ENCODE peak calls at places on chromosomes 16 and 17, in four cellular contexts. X is cardiac fibroblast, E is brain microvascular endothelial cell, B is DND-41. U is an unnamed sample.

GRCh38 chr17:38590988-38591758 is 14.6 kb downstream of the SRCIN1 start:
- DNase-seq in X (no peak), E (no peak), B (peak), U (no peak)

GRCh38 chr17:50114849-50115357 is 15.1 kb downstream of the SAMD14 start:
- DNase-seq in X (peak), E (peak), B (peak), U (peak)

GRCh38 chr16:804193-805048 is 3.9 kb upstream of the GNG13 start:
- DNase-seq in X (no peak), E (no peak), B (no peak), U (no peak)

GRCh38 chr17:70629902-70630301 is 460.6 kb downstream of the KCNJ2 start:
- DNase-seq in X (peak), E (no peak), B (no peak), U (peak)

GRCh38 chr16:27838536-27839175 is 224.9 kb downstream of the GSG1L start:
- DNase-seq in X (no peak), E (no peak), B (no peak), U (no peak)

GRCh38 chr16:27441276-27441675 is 39.3 kb downstream of the IL21R start:
- DNase-seq in X (no peak), E (no peak), B (no peak), U (no peak)

GRCh38 chr16:20906225-20906870 is 5.8 kb downstream of the LYRM1 start:
- DNase-seq in X (peak), E (peak), B (no peak), U (peak)

GRCh38 chr17:27882162-27882840 is 10.9 kb downstream of the LYRM9 start:
- DNase-seq in X (no peak), E (no peak), B (no peak), U (no peak)

GRCh38 chr17:60315650-60316049 is 76.3 kb downstream of the USP32 start:
- DNase-seq in X (no peak), E (no peak), B (no peak), U (peak)

GRCh38 chr16:57039148-57039812 is 49.9 kb downstream of the NLRC5 start:
- DNase-seq in X (peak), E (peak), B (peak), U (peak)

GRCh38 chr16:58614212-58614611 is 15.4 kb downstream of the CNOT1 start:
- DNase-seq in X (peak), E (peak), B (no peak), U (peak)

GRCh38 chr16:87297918-87298631 is 19.1 kb downstream of the C16orf95 start:
- DNase-seq in X (peak), E (no peak), B (peak), U (peak)

GRCh38 chr17:13462673-13463124 is 139.0 kb downstream of the HS3ST3A1 start:
- DNase-seq in X (no peak), E (no peak), B (no peak), U (no peak)

GRCh38 chr17:18257268-18257681 is 1.3 kb downstream of the FLII start:
- DNase-seq in X (no peak), E (no peak), B (no peak), U (no peak)

GRCh38 chr17:45686250-45686649 is 97.9 kb upstream of the CRHR1 start:
- DNase-seq in X (no peak), E (no peak), B (no peak), U (no peak)

GRCh38 chr16:9836118-9836736 is 346.0 kb downstream of the GRIN2A start:
- DNase-seq in X (peak), E (peak), B (peak), U (peak)

GRCh38 chr16:53007095-53007494 is 45.6 kb downstream of the CHD9NB start:
- DNase-seq in X (no peak), E (no peak), B (no peak), U (no peak)

GRCh38 chr16:58485184-58485887 is 14.6 kb upstream of the NDRG4 start:
- DNase-seq in X (no peak), E (no peak), B (no peak), U (no peak)

GRCh38 chr16:68800257-68800875 is 43.0 kb upstream of the TANGO6 start:
- DNase-seq in X (peak), E (peak), B (peak), U (peak)

GRCh38 chr16:86924537-86924936 is 346.2 kb downstream of the FOXL1 start:
- DNase-seq in X (peak), E (peak), B (no peak), U (peak)

GRCh38 chr16:35506018-35506897 is 2046.8 kb downstream of the TP53TG3F start:
- DNase-seq in X (no peak), E (no peak), B (no peak), U (no peak)

GRCh38 chr16:83365166-83365565 is 442.6 kb upstream of the HSBP1 start:
- DNase-seq in X (peak), E (no peak), B (no peak), U (peak)

GRCh38 chr17:27762527-27763305 is 37.6 kb downstream of the NOS2 start:
- DNase-seq in X (peak), E (peak), B (peak), U (peak)

GRCh38 chr17:55727920-55728319 is 5.3 kb upstream of the TMEM100 start:
- DNase-seq in X (peak), E (no peak), B (no peak), U (peak)

GRCh38 chr16:84331998-84332780 is 36.1 kb upstream of the ATP2C2 start:
- DNase-seq in X (no peak), E (no peak), B (no peak), U (peak)

GRCh38 chr16:77585852-77586251 is 136.5 kb upstream of the NUDT7 start:
- DNase-seq in X (peak), E (peak), B (no peak), U (peak)

GRCh38 chr17:2711608-2712299 is at the start of gene CLUH:
- DNase-seq in X (peak), E (peak), B (peak), U (peak)

GRCh38 chr16:22763655-22764054 is 50.3 kb upstream of the HS3ST2 start:
- DNase-seq in X (no peak), E (no peak), B (no peak), U (no peak)

GRCh38 chr17:50618300-50618699 is 16.4 kb upstream of the ABCC3 start:
- DNase-seq in X (peak), E (no peak), B (no peak), U (peak)

GRCh38 chr16:88941051-88941932 is 35.7 kb downstream of the CBFA2T3 start:
- DNase-seq in X (no peak), E (no peak), B (peak), U (no peak)

GRCh38 chr16:88938933-88939813 is 37.8 kb downstream of the CBFA2T3 start:
- DNase-seq in X (no peak), E (no peak), B (no peak), U (no peak)

GRCh38 chr16:88939814-88940195 is 37.2 kb downstream of the CBFA2T3 start:
- DNase-seq in X (no peak), E (no peak), B (no peak), U (no peak)

GRCh38 chr16:88941933-88942909 is 34.8 kb downstream of the CBFA2T3 start:
- DNase-seq in X (peak), E (no peak), B (peak), U (no peak)

GRCh38 chr16:88940196-88941050 is 36.6 kb downstream of the CBFA2T3 start:
- DNase-seq in X (no peak), E (no peak), B (peak), U (no peak)
- H3K4me3 ChIP-seq in X (no peak), E (no peak), B (no peak), U (no peak)

GRCh38 chr17:80036715-80037477 is 454 bp downstream of the CCDC40 start:
- DNase-seq in X (peak), E (peak), B (peak), U (no peak)

GRCh38 chr17:80034654-80034976 is 1.1 kb downstream of the TBC1D16 start:
- DNase-seq in X (no peak), E (no peak), B (no peak), U (no peak)

GRCh38 chr17:80034977-80035686 is 540 bp downstream of the TBC1D16 start:
- DNase-seq in X (peak), E (peak), B (peak), U (peak)

GRCh38 chr17:80035687-80035936 is at the start of gene TBC1D16:
- DNase-seq in X (no peak), E (no peak), B (no peak), U (no peak)

GRCh38 chr17:80035937-80036714 is at the start of gene CCDC40:
- DNase-seq in X (peak), E (peak), B (peak), U (peak)
- TF ChIP-seq CTCF in X (no peak), E (peak), B (peak), U (no peak)

GRCh38 chr16:51147776-51148673 is 3.0 kb downstream of the SALL1 start:
- DNase-seq in X (no peak), E (no peak), B (no peak), U (no peak)
- H3K4me3 ChIP-seq in X (no peak), E (no peak), B (no peak), U (no peak)

GRCh38 chr17:58096892-58097291 is 13.7 kb downstream of the DYNLL2 start:
- DNase-seq in X (no peak), E (no peak), B (no peak), U (no peak)
- TF ChIP-seq CTCF in X (no peak), E (peak), B (peak), U (peak)

DNA sequence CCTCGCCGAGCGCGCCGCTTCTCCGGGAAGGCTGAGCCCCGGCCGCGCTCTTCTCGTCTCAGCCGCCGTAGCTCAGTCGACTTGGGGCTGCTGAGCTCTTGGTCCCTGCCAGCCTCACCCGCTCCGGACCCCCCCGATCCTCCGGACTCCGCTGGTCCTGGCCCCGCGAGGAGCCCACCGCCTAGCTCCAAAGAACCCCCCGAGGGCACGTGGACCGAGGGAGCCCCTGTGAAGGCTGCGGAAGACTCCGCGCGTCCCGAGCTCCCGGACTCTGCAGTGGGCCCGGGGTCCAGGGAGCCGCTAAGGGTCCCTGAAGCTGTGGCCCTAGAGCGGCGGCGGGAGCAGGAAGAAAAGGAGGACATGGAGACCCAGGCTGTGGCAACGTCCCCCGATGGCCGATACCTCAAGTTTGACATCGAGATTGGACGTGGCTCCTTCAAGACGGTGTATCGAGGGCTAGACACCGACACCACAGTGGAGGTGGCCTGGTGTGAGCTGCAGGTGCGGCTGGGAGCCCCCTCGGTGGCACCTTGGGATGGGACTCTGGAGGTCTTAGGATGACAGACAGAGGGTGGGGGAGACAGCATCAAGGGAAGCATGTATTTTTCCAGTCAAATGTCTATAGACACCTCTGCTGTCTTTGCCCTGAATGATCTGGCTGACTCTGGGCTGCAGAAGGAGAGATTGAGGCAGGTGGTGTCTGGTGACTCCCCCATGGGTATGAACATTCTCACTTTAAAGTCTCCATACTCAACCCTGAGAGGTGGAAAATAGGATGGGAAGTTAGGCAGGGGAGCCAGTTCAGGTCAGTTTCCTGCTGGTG is 617 bp downstream of the WNK4 start:
- DNase-seq in X (peak), E (no peak), B (no peak), U (no peak)
- H3K4me3 ChIP-seq in X (peak), E (peak), B (no peak), U (peak)

GRCh38 chr17:67076290-67076689 is 31.9 kb downstream of the CACNG1 start:
- DNase-seq in X (no peak), E (no peak), B (no peak), U (no peak)

GRCh38 chr17:67069591-67070136 is 25.3 kb downstream of the CACNG1 start:
- DNase-seq in X (no peak), E (no peak), B (no peak), U (no peak)

GRCh38 chr17:67074781-67075180 is 30.4 kb downstream of the CACNG1 start:
- DNase-seq in X (no peak), E (no peak), B (no peak), U (no peak)

GRCh38 chr17:67071595-67071994 is 27.2 kb downstream of the CACNG1 start:
- DNase-seq in X (no peak), E (no peak), B (no peak), U (no peak)

DNA sequence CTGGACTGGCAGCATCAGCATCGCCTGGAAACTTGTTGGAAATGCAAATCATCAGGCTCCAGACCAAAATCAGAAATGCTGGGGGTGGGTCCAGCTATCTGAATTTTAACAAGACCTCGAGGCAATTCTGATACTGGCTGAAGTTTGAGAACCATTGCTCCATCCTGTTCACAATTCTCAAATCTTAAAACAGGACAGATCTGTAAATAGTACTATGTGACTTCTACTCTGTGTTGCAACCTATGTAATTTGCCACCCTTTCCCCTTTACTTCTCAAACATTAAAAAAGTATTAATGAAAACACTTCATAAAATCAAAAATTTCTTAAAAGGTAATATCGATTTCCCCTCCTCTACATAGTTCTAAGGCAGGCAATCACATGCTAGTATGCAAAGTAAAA is 28.5 kb downstream of the CACNG1 start:
- DNase-seq in X (no peak), E (no peak), B (no peak), U (no peak)
- TF ChIP-seq CTCF in X (no peak), E (no peak), B (no peak), U (no peak)

DNA sequence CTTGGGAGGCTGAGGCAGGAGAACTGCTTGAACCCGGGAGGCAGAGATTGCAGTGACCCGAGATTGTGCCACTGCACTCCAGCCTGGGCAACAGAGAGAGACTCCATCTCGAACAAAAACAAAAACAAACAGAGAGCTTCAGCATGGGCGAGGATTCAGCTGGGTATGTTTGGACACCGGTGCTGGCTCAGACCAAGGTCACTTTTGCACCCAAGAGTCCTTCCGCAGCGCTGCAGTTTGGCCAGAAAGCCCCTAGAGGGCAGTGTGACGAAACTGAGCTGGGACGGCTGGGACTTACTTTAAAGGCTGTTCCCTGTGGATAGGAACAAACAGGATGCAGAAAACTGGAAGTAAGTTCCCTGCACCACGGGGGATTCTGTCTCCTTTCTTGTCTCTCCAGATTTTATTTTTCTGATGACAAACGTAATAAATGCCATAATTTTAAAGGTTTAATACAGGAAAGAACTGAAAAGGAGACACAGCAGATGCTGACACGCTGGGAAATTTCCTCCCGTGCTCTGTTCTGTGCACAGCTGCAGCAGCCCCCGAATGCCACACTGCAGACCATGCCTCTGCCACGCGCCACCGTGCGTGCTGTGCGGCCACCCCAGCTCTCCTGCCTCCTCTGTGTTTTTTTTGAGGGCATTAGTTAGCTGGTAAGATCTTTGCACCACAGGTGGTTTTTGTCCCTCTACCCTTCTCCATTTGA is 25.2 kb upstream of the USP36 start:
- DNase-seq in X (peak), E (peak), B (peak), U (peak)
- H3K4me3 ChIP-seq in X (no peak), E (no peak), B (no peak), U (no peak)

DNA sequence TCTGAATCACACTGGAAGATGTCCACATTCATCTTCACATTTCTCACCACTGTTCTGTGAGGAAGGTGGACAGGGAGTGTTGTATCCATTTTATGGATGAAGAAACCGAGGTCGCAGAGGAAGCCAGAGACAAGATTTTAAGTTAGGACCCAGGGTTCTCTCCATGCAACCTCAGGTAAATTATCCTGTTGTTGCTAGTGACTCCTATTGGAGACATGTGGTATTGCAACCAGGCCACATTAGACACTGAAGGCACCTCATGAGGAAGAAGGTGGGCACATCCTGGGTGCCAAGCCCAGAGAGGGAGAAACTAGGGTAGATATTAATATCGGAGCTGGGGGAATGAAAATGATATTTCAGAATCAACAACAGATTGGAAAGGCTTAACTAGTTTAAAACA is 8.5 kb upstream of the WNT9B start:
- DNase-seq in X (peak), E (no peak), B (peak), U (peak)
- TF ChIP-seq CTCF in X (peak), E (peak), B (peak), U (peak)

U was measured in fibroblast of mammary gland.